ENCODE peak calls at places on chromosomes 1 and 21, in five cellular contexts. M is GM23338, Z is GM12878, K is stomach, E is cardiac fibroblast. T is an unnamed sample.

GRCh38 chr1:225941220-225941948 is at the start of gene LEFTY2:
- DNase-seq in M (no peak), E (peak; percentile 27), Z (no peak), K (no peak), T (no peak)

GRCh38 chr1:214551052-214551435 is 358 bp downstream of the PTPN14 start:
- DNase-seq in Z (no peak), M (peak; percentile 48), E (no peak), K (peak; percentile 62), T (no peak)

GRCh38 chr1:115118086-115118485 is 28.8 kb upstream of the TSPAN2 start:
- DNase-seq in Z (no peak), K (no peak), E (no peak), M (no peak), T (no peak)

GRCh38 chr21:45969921-45970673 is 11.5 kb upstream of the COL6A1 start:
- DNase-seq in E (no peak), K (no peak), M (no peak), Z (no peak), T (no peak)

GRCh38 chr1:230542054-230542453 is 100.2 kb upstream of the COG2 start:
- DNase-seq in K (no peak), E (peak; percentile 5), M (no peak), Z (no peak), T (no peak)

GRCh38 chr21:17607684-17608083 is 5.0 kb downstream of the BTG3 start:
- DNase-seq in Z (no peak), M (no peak), K (no peak), E (no peak), T (no peak)

GRCh38 chr1:55420021-55420420 is 204.9 kb upstream of the USP24 start:
- DNase-seq in Z (no peak), M (no peak), E (no peak), K (no peak), T (no peak)

GRCh38 chr1:175479521-175480342 is 263.7 kb downstream of the TNR start:
- DNase-seq in K (no peak), Z (no peak), E (no peak), M (no peak), T (no peak)

GRCh38 chr1:66271216-66271903 is 262.6 kb upstream of the SGIP1 start:
- DNase-seq in E (peak; percentile 99), K (peak; percentile 65), M (peak; percentile 74), Z (no peak), T (peak; percentile 68)

GRCh38 chr1:62131093-62131725 is 63.4 kb upstream of the L1TD1 start:
- DNase-seq in E (peak; percentile 83), M (peak; percentile 95), Z (no peak), K (peak; percentile 29), T (peak; percentile 65)

GRCh38 chr1:175272361-175272760 is 79.8 kb upstream of the KIAA0040 start:
- DNase-seq in M (no peak), K (no peak), Z (no peak), E (no peak), T (no peak)

GRCh38 chr1:64522740-64523139 is 52.8 kb downstream of the CACHD1 start:
- DNase-seq in M (no peak), E (no peak), K (no peak), Z (no peak), T (no peak)
- TF ChIP-seq CTCF in M (no peak), E (no peak), K (no peak), Z (no peak), T (no peak)

DNA sequence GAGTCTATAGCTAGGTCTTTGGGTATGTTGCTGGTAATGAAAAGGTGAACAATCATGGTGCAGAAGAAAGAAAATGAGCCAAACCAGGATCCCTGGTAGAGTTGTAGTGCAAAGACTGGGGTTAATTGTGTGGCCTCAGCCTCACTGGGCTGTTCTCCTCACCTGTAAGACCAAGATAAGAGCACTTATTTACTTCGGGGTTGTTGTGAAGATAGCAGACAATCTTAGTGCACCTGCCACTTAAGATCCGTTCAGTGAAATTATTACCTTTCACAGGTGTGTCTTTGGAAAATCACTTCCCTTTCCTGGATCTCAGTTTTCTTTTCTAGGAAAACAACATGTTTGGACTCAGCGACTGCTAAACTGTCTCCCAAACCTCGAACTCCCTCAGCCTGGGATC is 1.3 kb upstream of the FGGY start:
- DNase-seq in Z (no peak), E (no peak), K (no peak), M (no peak), T (no peak)
- H3K4me3 ChIP-seq in Z (no peak overlapping the region), E (no peak overlapping the region), K (peak overlapping the region; percentile 45), M (peak overlapping the region; percentile 50), T (peak overlapping the region; percentile 74)

GRCh38 chr1:224503161-224504118 is 68.8 kb upstream of the WDR26 start:
- DNase-seq in E (peak; percentile 95), Z (peak; percentile 51), M (peak; percentile 87), K (peak; percentile 97), T (peak; percentile 87)
- TF ChIP-seq CTCF in E (no peak), Z (peak; percentile 22), M (peak; percentile 31), K (no peak), T (peak; percentile 38)

DNA sequence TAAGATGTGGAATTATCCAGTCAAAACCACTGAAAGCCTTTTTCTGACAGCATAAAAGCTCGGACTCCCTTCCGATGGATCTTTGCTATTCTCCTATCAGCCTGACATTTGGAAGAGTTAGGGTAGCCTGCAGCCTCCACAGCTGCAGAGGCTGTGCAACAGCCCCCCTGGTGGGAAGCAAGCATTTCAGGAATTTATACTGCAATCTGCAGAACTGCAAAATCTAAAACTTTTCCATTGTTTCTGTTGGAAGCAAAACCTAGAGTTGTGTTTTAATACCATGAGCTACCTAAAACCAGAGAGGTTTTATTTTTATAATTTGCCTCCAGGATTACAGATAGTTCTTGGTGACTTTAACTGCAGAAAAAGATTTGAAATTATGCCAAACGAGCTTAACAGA is 64.5 kb downstream of the PRDM2 start:
- DNase-seq in Z (no peak), E (peak; percentile 65), M (peak; percentile 78), K (no peak), T (no peak)
- H3K4me3 ChIP-seq in Z (no peak overlapping the region), E (no peak overlapping the region), M (no peak overlapping the region), K (no peak overlapping the region), T (no peak overlapping the region)

GRCh38 chr21:42521384-42521783 is 7.7 kb downstream of the SLC37A1 start:
- DNase-seq in Z (no peak), E (no peak), K (no peak), M (no peak), T (no peak)

GRCh38 chr21:42522271-42522670 is 8.6 kb downstream of the SLC37A1 start:
- DNase-seq in E (no peak), K (no peak), Z (no peak), M (no peak), T (no peak)

GRCh38 chr21:42522771-42523170 is 9.1 kb downstream of the SLC37A1 start:
- DNase-seq in K (no peak), M (no peak), Z (no peak), E (no peak), T (no peak)

GRCh38 chr21:42521805-42522204 is 8.2 kb downstream of the SLC37A1 start:
- DNase-seq in E (no peak), M (no peak), Z (no peak), K (no peak), T (no peak)

GRCh38 chr21:42520628-42521253 is 7.1 kb downstream of the SLC37A1 start:
- DNase-seq in Z (no peak), K (no peak), M (peak; percentile 63), E (no peak), T (no peak)
- TF ChIP-seq CTCF in Z (no peak), K (no peak), M (peak; percentile 64), E (peak; percentile 34), T (no peak)

GRCh38 chr1:162562452-162562828 is 918 bp downstream of the UAP1 start:
- DNase-seq in Z (no peak), M (no peak), K (no peak), E (peak; percentile 75), T (peak; percentile 40)

GRCh38 chr1:162566870-162567269 is 5.3 kb downstream of the UAP1 start:
- DNase-seq in K (no peak), E (no peak), M (no peak), Z (no peak), T (no peak)

GRCh38 chr1:162568802-162569201 is 7.3 kb downstream of the UAP1 start:
- DNase-seq in E (no peak), K (no peak), M (no peak), Z (no peak), T (no peak)

GRCh38 chr1:162564762-162565218 is 3.3 kb downstream of the UAP1 start:
- DNase-seq in E (peak; percentile 21), K (no peak), M (no peak), Z (no peak), T (no peak)

DNA sequence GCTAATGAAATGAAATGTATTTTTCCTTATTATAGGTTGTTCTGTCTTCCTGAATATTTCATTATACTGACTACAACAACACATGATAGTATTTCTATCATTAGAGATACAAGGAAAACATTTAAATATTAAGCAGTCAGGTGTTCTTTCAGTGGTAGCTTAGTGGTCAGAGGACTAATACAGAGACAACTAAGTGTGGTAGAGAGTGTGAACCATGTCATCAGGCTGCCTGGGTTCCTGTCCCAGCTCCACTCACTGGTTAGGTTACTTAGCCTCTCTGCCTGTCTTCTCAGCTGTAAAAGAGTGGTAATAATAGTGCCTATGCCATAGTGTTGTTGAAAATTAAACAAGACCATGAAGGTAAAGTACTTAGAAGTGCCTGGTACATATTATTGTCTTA is 3.9 kb downstream of the UAP1 start:
- DNase-seq in M (no peak), K (no peak), E (no peak), Z (no peak), T (peak; percentile 24)
- H3K4me3 ChIP-seq in M (no peak overlapping the region), K (no peak overlapping the region), E (no peak overlapping the region), Z (no peak overlapping the region), T (no peak overlapping the region)

GRCh38 chr1:200365897-200366426 is 43.9 kb downstream of the ZNF281 start:
- DNase-seq in M (peak; percentile 49), Z (no peak), E (no peak), K (no peak), T (no peak)
- TF ChIP-seq CTCF in M (peak; percentile 32), Z (no peak), E (peak; percentile 11), K (no peak), T (peak; percentile 14)

GRCh38 chr1:92479587-92479986 is 7.1 kb downstream of the GFI1 start:
- DNase-seq in E (no peak), Z (no peak), K (no peak), M (no peak), T (no peak)

GRCh38 chr1:92482404-92482664 is 4.4 kb downstream of the GFI1 start:
- DNase-seq in E (no peak), K (no peak), M (no peak), Z (no peak), T (no peak)

GRCh38 chr1:92481598-92482403 is 4.9 kb downstream of the GFI1 start:
- DNase-seq in K (no peak), E (no peak), M (peak; percentile 43), Z (no peak), T (no peak)

GRCh38 chr1:92480200-92480812 is 6.4 kb downstream of the GFI1 start:
- DNase-seq in E (no peak), Z (no peak), K (no peak), M (peak; percentile 71), T (no peak)

DNA sequence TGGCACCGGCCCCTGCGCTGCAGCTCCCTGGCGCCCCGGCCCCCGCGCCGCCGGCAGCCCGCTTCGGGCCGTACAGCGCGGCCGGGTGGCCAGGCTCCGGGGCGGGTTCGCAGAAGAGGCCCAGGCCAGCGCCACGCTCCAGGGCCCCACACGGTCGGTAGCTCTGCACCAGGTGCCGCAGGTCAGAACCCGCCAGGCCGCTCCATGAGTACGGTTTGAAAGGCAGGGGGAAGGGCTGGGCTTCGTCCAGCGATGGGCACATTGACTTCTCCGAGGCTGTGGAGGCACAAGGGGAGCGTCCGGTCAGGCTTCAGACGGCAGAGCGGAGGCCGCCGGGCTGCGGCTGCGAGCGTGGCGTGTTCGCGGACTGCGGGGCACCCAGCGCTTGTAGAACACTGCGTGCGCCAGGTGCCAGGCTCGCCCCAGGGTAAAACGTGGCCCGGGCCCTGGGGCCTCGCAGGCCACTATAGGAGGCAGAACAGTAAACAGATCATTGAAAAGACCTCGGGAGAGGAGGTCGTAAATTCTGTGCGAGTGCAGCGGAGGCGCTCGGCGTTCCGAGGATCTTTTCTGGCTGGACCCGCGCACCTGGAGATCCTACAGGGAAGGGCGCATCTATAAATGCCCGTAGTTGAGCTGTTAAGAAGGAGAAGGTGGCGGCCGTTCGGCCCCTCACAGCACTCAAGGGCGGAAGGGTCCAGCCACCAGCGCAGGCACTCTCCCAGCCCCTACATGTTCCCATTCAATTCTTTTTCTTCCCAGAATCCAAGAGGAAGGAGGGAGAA is 5.7 kb downstream of the GFI1 start:
- DNase-seq in E (no peak), Z (no peak), K (no peak), M (peak; percentile 59), T (no peak)
- H3K4me3 ChIP-seq in E (no peak overlapping the region), Z (no peak overlapping the region), K (peak overlapping the region; percentile 20), M (peak overlapping the region; percentile 75), T (no peak overlapping the region)